ENCODE peak calls at places on chromosomes 4 and X, in seven cellular contexts. E is H9, U is IMR-90, M is mesendoderm, D is trophoblast cell, O is mesenchymal stem cell, R is neuronal stem cell. J is an unnamed sample.

GRCh38 chr4:137533855-137534254 is 1.6 kb upstream of the PCDH18 start:
- DNase-seq in E (no peak), U (no peak), M (no peak), D (no peak), O (no peak), R (no peak), J (no peak)

GRCh38 chr4:86935499-86935832 is 655 bp downstream of the AFF1 start:
- DNase-seq in E (no peak), U (no peak), M (no peak), D (no peak), O (no peak), R (peak), J (no peak)

GRCh38 chr4:184845367-184846011 is 19.7 kb upstream of the ACSL1 start:
- DNase-seq in E (no peak), U (peak), M (no peak), D (peak), O (peak), R (no peak), J (no peak)

GRCh38 chrX:2828404-2829065 is at the start of gene GYG2:
- DNase-seq in E (peak), U (peak), M (peak), D (peak), O (peak), R (peak), J (no peak)

GRCh38 chr4:91824773-91825172 is 479.0 kb upstream of the GRID2 start:
- DNase-seq in E (no peak), U (no peak), M (no peak), D (no peak), O (no peak), R (no peak), J (no peak)

GRCh38 chr4:87557348-87557747 is 28.2 kb upstream of the SPARCL1 start:
- DNase-seq in E (no peak), U (no peak), M (no peak), D (no peak), O (no peak), R (no peak), J (no peak)

GRCh38 chr4:40843696-40844095 is 93.9 kb downstream of the NSUN7 start:
- DNase-seq in E (peak), U (no peak), M (peak), D (peak), O (no peak), R (no peak), J (no peak)

GRCh38 chrX:73831500-73831899 is 268.5 kb downstream of the CHIC1 start:
- DNase-seq in E (no peak), U (no peak), M (no peak), D (no peak), O (no peak), R (no peak), J (no peak)

GRCh38 chr4:167185465-167185864 is 48.8 kb downstream of the SPOCK3 start:
- DNase-seq in E (no peak), U (no peak), M (no peak), D (peak), O (no peak), R (no peak), J (no peak)

GRCh38 chr4:110087116-110087708 is 111.2 kb downstream of the ELOVL6 start:
- DNase-seq in E (no peak), U (peak), M (no peak), D (no peak), O (peak), R (no peak), J (no peak)

GRCh38 chrX:20796450-20796849 is 529.7 kb upstream of the RPS6KA3 start:
- DNase-seq in E (no peak), U (no peak), M (no peak), D (no peak), O (no peak), R (no peak), J (no peak)

GRCh38 chrX:1398431-1399340 is 6.8 kb upstream of the SLC25A6 start:
- DNase-seq in E (no peak), U (peak), M (no peak), D (no peak), O (peak), R (no peak), J (no peak)

GRCh38 chr4:27720010-27720766 is 859.5 kb downstream of the STIM2 start:
- DNase-seq in E (no peak), U (no peak), M (no peak), D (no peak), O (no peak), R (no peak), J (no peak)

GRCh38 chr4:48141048-48141447 is 7.0 kb upstream of the TXK start:
- DNase-seq in E (no peak), U (peak), M (peak), D (peak), O (peak), R (no peak), J (no peak)

GRCh38 chr4:82784615-82785247 is 13.9 kb downstream of the SCD5 start:
- DNase-seq in E (peak), U (peak), M (no peak), D (no peak), O (peak), R (no peak), J (no peak)

GRCh38 chrX:133921764-133922389 is 63.5 kb downstream of the GPC3 start:
- DNase-seq in E (peak), U (peak), M (peak), D (peak), O (peak), R (peak), J (peak)

GRCh38 chr4:146852365-146852764 is 93.3 kb downstream of the TTC29 start:
- DNase-seq in E (no peak), U (no peak), M (no peak), D (no peak), O (no peak), R (no peak), J (no peak)

GRCh38 chrX:150649096-150649870 is 43.9 kb upstream of the MTMR1 start:
- DNase-seq in E (no peak), U (peak), M (no peak), D (peak), O (peak), R (no peak), J (no peak)

GRCh38 chr4:121726642-121727268 is 30.0 kb upstream of the ANXA5 start:
- DNase-seq in E (no peak), U (peak), M (peak), D (peak), O (peak), R (peak), J (no peak)

GRCh38 chr4:61468091-61468720 is 268.1 kb downstream of the ADGRL3 start:
- DNase-seq in E (no peak), U (peak), M (no peak), D (peak), O (peak), R (no peak), J (no peak)

GRCh38 chr4:34619531-34620109 is 1624.7 kb downstream of the ARAP2 start:
- DNase-seq in E (no peak), U (no peak), M (peak), D (no peak), O (peak), R (no peak), J (no peak)

GRCh38 chr4:41418444-41418843 is 119.5 kb upstream of the LIMCH1 start:
- DNase-seq in E (no peak), U (peak), M (peak), D (peak), O (peak), R (no peak), J (no peak)

GRCh38 chr4:69727412-69727811 is 33.0 kb downstream of the SULT1B1 start:
- DNase-seq in E (no peak), U (no peak), M (no peak), D (no peak), O (no peak), R (no peak), J (no peak)

GRCh38 chr4:60923075-60923474 is 277.1 kb upstream of the ADGRL3 start:
- DNase-seq in E (no peak), U (no peak), M (peak), D (no peak), O (no peak), R (no peak), J (no peak)

DNA sequence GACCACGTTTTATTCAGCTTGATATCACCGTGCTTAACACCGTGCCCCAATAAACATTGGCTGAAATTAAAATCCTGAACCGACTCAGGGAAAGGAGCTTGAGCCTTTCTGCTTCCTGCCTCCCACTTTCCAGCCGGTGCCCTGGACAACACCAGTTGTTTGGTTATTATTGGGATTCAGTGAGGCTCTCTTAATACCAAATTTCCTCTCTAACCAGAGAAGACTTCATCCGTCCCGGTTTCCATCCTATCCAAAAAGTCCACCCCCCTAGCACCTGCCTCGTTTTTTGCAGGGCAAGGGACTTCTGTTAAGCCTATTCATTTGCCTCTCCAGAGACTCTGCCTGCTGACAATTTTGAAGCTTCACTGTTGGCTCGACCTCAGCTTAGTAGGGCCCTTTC is 649 bp upstream of the PRSS12 start:
- DNase-seq in E (no peak), U (no peak), M (peak), D (no peak), O (no peak), R (no peak), J (no peak)
- H2BK120ac ChIP-seq in E (no peak), U (peak), M (no peak), D (peak), O (no peak), R (no peak), J (no peak)

DNA sequence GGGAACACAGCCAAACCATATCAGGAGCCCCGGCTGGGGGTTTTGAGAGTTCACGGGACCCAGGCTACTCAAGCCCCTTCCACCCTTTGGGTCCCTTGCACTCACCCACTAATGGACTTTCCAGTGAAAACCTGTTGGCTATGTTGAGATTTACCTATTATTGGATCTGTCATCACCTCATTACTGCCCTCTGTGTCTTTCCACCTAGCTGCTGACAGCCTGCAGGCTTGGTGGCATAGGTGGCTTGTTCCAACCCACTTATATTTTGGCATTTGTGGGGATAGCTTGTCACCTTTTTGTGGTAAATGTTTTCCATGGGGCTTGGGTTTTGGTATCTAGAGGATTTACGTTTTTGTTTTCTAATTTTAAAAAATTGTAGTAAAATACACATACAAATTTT is 23.9 kb downstream of the IGFBP7 start:
- DNase-seq in E (no peak), U (no peak), M (no peak), D (no peak), O (no peak), R (no peak), J (no peak)
- H2BK120ac ChIP-seq in E (no peak), U (no peak), M (no peak), D (no peak), O (no peak), R (no peak), J (no peak)

GRCh38 chr4:8672486-8672885 is 79.9 kb downstream of the CPZ start:
- DNase-seq in E (no peak), U (no peak), M (no peak), D (no peak), O (no peak), R (no peak), J (no peak)

GRCh38 chr4:8675906-8676305 is 83.3 kb downstream of the CPZ start:
- DNase-seq in E (no peak), U (no peak), M (no peak), D (no peak), O (no peak), R (no peak), J (no peak)

GRCh38 chr4:8675383-8675782 is 82.8 kb downstream of the CPZ start:
- DNase-seq in E (peak), U (peak), M (peak), D (peak), O (no peak), R (peak), J (peak)

GRCh38 chr4:8674311-8674885 is 81.8 kb downstream of the CPZ start:
- DNase-seq in E (no peak), U (no peak), M (no peak), D (no peak), O (no peak), R (no peak), J (no peak)

DNA sequence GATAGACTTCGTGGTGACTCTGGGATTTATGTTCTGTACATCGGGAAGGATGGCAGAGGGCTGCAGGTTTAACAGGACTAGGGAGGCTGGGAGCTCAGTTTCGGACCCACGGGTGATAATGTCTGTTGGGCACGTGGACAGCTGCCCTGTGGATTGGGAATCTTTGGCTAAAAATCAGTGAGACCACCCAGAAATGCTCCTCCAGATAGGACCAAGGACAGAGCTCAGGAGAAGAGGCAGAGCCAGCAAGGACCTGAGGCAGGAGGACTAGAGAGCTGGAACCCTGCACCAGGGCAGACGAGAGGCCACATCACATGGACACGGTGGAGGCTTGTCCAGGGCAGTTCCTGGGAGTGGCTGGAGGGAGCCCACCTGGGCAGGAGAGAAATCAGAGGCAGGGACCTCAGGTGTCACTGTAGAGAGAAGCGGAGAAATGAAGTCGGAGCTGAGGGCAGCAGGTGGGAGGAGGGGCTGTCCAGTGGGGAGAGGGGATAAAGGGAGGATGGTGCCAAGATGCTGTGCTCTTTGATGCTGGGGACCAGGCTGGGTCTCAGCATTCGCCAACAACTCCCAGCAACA is 79.2 kb downstream of the CPZ start:
- DNase-seq in E (no peak), U (no peak), M (no peak), D (no peak), O (no peak), R (no peak), J (no peak)
- H2BK120ac ChIP-seq in E (no peak), U (no peak), M (no peak), D (no peak), O (no peak), R (no peak), J (no peak)

GRCh38 chrX:72054776-72055495 is 76.8 kb downstream of the RTL5 start:
- DNase-seq in E (peak), U (no peak), M (peak), D (no peak), O (no peak), R (no peak), J (no peak)

GRCh38 chrX:72052415-72053090 is 79.2 kb downstream of the RTL5 start:
- DNase-seq in E (peak), U (peak), M (peak), D (no peak), O (peak), R (no peak), J (peak)

GRCh38 chrX:72051589-72051988 is 80.1 kb downstream of the RTL5 start:
- DNase-seq in E (no peak), U (no peak), M (no peak), D (no peak), O (no peak), R (no peak), J (no peak)

GRCh38 chrX:72050011-72050410 is 81.7 kb downstream of the RTL5 start:
- DNase-seq in E (no peak), U (no peak), M (no peak), D (no peak), O (no peak), R (no peak), J (no peak)

GRCh38 chrX:72053508-72053907 is 78.2 kb downstream of the RTL5 start:
- DNase-seq in E (no peak), U (no peak), M (no peak), D (no peak), O (no peak), R (no peak), J (no peak)
- H2BK120ac ChIP-seq in E (no peak), U (no peak), M (no peak), D (no peak), O (no peak), R (no peak), J (peak)

J was measured in H1.